ENCODE peak calls at places on chromosomes 3 and 15, in seven cellular contexts. One of them, this sample, is unnamed.

GRCh38 chr15:29170496-29170895 is 99.1 kb downstream of the NSMCE3 start:
- DNase-seq in neural crest cell: no peak
- DNase-seq in cardiac fibroblast: no peak
- DNase-seq in cardiac muscle cell: no peak
- DNase-seq in HL-60: no peak
- DNase-seq in OCI-LY7: no peak
- DNase-seq in bronchial epithelial cell: no peak
- DNase-seq in this sample: no peak

GRCh38 chr3:15977598-15978232 is 179.9 kb upstream of the ANKRD28 start:
- DNase-seq in neural crest cell: no peak
- DNase-seq in cardiac fibroblast: no peak
- DNase-seq in cardiac muscle cell: no peak
- DNase-seq in HL-60: no peak
- DNase-seq in OCI-LY7: no peak
- DNase-seq in bronchial epithelial cell: no peak
- DNase-seq in this sample: no peak

GRCh38 chr15:51842852-51843737 is 13.6 kb downstream of the TMOD3 start:
- DNase-seq in neural crest cell: no peak
- DNase-seq in cardiac fibroblast: no peak
- DNase-seq in cardiac muscle cell: no peak
- DNase-seq in HL-60: peak
- DNase-seq in OCI-LY7: peak
- DNase-seq in bronchial epithelial cell: peak
- DNase-seq in this sample: peak

GRCh38 chr15:84799511-84800187 is 17.5 kb upstream of the ALPK3 start:
- DNase-seq in neural crest cell: no peak
- DNase-seq in cardiac fibroblast: no peak
- DNase-seq in cardiac muscle cell: no peak
- DNase-seq in HL-60: no peak
- DNase-seq in OCI-LY7: no peak
- DNase-seq in bronchial epithelial cell: no peak
- DNase-seq in this sample: no peak

GRCh38 chr15:48965972-48966371 is 2.3 kb upstream of the SHC4 start:
- DNase-seq in neural crest cell: no peak
- DNase-seq in cardiac fibroblast: peak
- DNase-seq in cardiac muscle cell: no peak
- DNase-seq in HL-60: peak
- DNase-seq in OCI-LY7: peak
- DNase-seq in bronchial epithelial cell: peak
- DNase-seq in this sample: peak

GRCh38 chr3:129360224-129360623 is 68.2 kb downstream of the EFCAB12 start:
- DNase-seq in neural crest cell: no peak
- DNase-seq in cardiac fibroblast: no peak
- DNase-seq in cardiac muscle cell: peak
- DNase-seq in HL-60: no peak
- DNase-seq in OCI-LY7: no peak
- DNase-seq in bronchial epithelial cell: no peak
- DNase-seq in this sample: no peak

GRCh38 chr3:10195692-10196091 is 31.0 kb downstream of the IRAK2 start:
- DNase-seq in neural crest cell: no peak
- DNase-seq in cardiac fibroblast: no peak
- DNase-seq in cardiac muscle cell: no peak
- DNase-seq in HL-60: no peak
- DNase-seq in OCI-LY7: no peak
- DNase-seq in bronchial epithelial cell: no peak
- DNase-seq in this sample: no peak

GRCh38 chr3:175916151-175916946 is 1057.2 kb downstream of the NAALADL2 start:
- DNase-seq in neural crest cell: no peak
- DNase-seq in cardiac fibroblast: no peak
- DNase-seq in cardiac muscle cell: no peak
- DNase-seq in HL-60: no peak
- DNase-seq in OCI-LY7: no peak
- DNase-seq in bronchial epithelial cell: no peak
- DNase-seq in this sample: no peak

DNA sequence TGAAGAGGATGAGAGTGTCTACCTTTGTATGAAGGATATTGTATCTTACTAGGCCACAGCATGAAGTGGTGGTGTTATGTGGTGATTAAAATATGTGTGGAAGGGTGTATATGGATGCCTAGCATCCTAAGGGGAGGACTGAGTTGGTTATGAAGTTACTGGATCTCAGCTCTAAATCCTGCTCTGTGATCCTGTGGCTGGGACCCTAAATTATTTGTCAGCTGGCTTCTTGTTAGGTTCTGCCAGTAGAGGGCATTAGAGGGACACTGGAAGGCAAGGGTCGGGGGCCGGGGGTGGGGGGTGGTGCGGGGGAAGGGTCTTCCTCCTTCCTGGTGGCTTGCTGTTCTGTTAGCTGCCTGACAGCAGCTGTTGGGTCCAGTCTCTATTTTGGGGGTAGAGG is 34.9 kb downstream of the MORF4L1 start:
- DNase-seq in neural crest cell: no peak
- DNase-seq in cardiac fibroblast: no peak
- DNase-seq in cardiac muscle cell: peak
- DNase-seq in HL-60: no peak
- DNase-seq in OCI-LY7: peak
- DNase-seq in bronchial epithelial cell: no peak
- DNase-seq in this sample: no peak
- TF ChIP-seq CTCF in neural crest cell: peak
- TF ChIP-seq CTCF in cardiac fibroblast: peak
- TF ChIP-seq CTCF in cardiac muscle cell: peak
- TF ChIP-seq CTCF in HL-60: no peak
- TF ChIP-seq CTCF in OCI-LY7: peak
- TF ChIP-seq CTCF in bronchial epithelial cell: peak
- TF ChIP-seq CTCF in this sample: peak

GRCh38 chr3:191390580-191390979 is 60.3 kb upstream of the UTS2B start:
- DNase-seq in neural crest cell: no peak
- DNase-seq in cardiac fibroblast: no peak
- DNase-seq in cardiac muscle cell: no peak
- DNase-seq in HL-60: no peak
- DNase-seq in OCI-LY7: no peak
- DNase-seq in bronchial epithelial cell: no peak
- DNase-seq in this sample: no peak

GRCh38 chr3:191391873-191392808 is 61.8 kb upstream of the UTS2B start:
- DNase-seq in neural crest cell: no peak
- DNase-seq in cardiac fibroblast: no peak
- DNase-seq in cardiac muscle cell: no peak
- DNase-seq in HL-60: no peak
- DNase-seq in OCI-LY7: no peak
- DNase-seq in bronchial epithelial cell: no peak
- DNase-seq in this sample: no peak

GRCh38 chr3:191387441-191388077 is 57.2 kb upstream of the UTS2B start:
- DNase-seq in neural crest cell: no peak
- DNase-seq in cardiac fibroblast: no peak
- DNase-seq in cardiac muscle cell: peak
- DNase-seq in HL-60: no peak
- DNase-seq in OCI-LY7: no peak
- DNase-seq in bronchial epithelial cell: no peak
- DNase-seq in this sample: no peak

GRCh38 chr3:191385101-191385500 is 54.8 kb upstream of the UTS2B start:
- DNase-seq in neural crest cell: no peak
- DNase-seq in cardiac fibroblast: no peak
- DNase-seq in cardiac muscle cell: no peak
- DNase-seq in HL-60: no peak
- DNase-seq in OCI-LY7: no peak
- DNase-seq in bronchial epithelial cell: no peak
- DNase-seq in this sample: no peak

DNA sequence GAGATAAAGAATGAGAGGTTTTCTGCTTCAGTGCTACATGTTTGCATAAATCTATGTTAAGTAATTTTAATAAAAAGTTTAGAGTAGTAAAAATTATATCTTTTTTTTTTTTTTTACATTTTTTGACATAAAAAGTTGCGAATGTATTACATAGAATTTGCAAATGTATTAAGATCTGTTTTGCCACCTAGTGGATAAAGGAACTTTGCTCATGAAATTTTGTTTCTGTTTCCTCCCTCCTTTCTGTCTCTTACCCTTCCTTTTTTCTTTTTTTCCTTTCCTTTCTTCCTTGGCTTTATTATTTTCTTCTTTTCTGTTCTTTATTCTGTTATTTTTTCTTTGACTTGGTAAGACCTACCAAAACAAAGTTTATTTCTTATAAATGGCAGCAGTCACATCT is 58.5 kb upstream of the UTS2B start:
- DNase-seq in neural crest cell: no peak
- DNase-seq in cardiac fibroblast: peak
- DNase-seq in cardiac muscle cell: no peak
- DNase-seq in HL-60: no peak
- DNase-seq in OCI-LY7: peak
- DNase-seq in bronchial epithelial cell: no peak
- DNase-seq in this sample: no peak
- TF ChIP-seq CTCF in neural crest cell: peak
- TF ChIP-seq CTCF in cardiac fibroblast: peak
- TF ChIP-seq CTCF in cardiac muscle cell: peak
- TF ChIP-seq CTCF in HL-60: no peak
- TF ChIP-seq CTCF in OCI-LY7: peak
- TF ChIP-seq CTCF in bronchial epithelial cell: no peak
- TF ChIP-seq CTCF in this sample: peak

GRCh38 chr3:54951405-54951804 is 23.5 kb upstream of the LRTM1 start:
- DNase-seq in neural crest cell: peak
- DNase-seq in cardiac fibroblast: peak
- DNase-seq in cardiac muscle cell: peak
- DNase-seq in HL-60: peak
- DNase-seq in OCI-LY7: peak
- DNase-seq in bronchial epithelial cell: peak
- DNase-seq in this sample: peak
- TF ChIP-seq CTCF in neural crest cell: peak
- TF ChIP-seq CTCF in cardiac fibroblast: peak
- TF ChIP-seq CTCF in cardiac muscle cell: peak
- TF ChIP-seq CTCF in HL-60: peak
- TF ChIP-seq CTCF in OCI-LY7: peak
- TF ChIP-seq CTCF in bronchial epithelial cell: peak
- TF ChIP-seq CTCF in this sample: peak

DNA sequence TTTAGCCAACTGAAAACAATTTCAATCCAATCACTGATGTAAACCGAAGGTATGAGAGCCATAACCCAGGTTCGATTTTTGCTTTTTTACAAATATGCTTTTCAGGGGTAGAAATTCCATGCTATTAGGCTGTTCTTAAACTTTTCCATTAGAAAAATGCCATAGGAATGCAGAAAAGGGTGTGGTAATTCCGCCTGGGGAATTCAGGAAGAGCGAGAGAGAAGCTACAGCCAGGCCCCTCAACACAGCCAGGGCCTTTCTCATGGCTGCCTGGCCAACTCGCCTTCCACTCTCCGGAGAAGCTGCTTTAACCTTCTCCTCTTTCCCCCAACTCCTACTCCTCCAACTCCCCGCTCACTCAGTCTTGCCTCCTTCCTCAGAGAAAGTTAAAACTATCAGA is 9.1 kb upstream of the TICRR start:
- DNase-seq in neural crest cell: no peak
- DNase-seq in cardiac fibroblast: peak
- DNase-seq in cardiac muscle cell: no peak
- DNase-seq in HL-60: no peak
- DNase-seq in OCI-LY7: no peak
- DNase-seq in bronchial epithelial cell: no peak
- DNase-seq in this sample: no peak
- TF ChIP-seq CTCF in neural crest cell: no peak
- TF ChIP-seq CTCF in cardiac fibroblast: no peak
- TF ChIP-seq CTCF in cardiac muscle cell: no peak
- TF ChIP-seq CTCF in HL-60: no peak
- TF ChIP-seq CTCF in OCI-LY7: no peak
- TF ChIP-seq CTCF in bronchial epithelial cell: no peak
- TF ChIP-seq CTCF in this sample: no peak

This sample was measured in foreskin fibroblast.